ENCODE peak calls at places on chromosomes 13 and 19, in four cellular contexts. One of them, this sample, is unnamed.

GRCh38 chr19:5539431-5539833 is 28.3 kb downstream of the TINCR start:
- DNase-seq in K562: no peak
- DNase-seq in HepG2: no peak
- DNase-seq in IMR-90: no peak
- DNase-seq in this sample: no peak

GRCh38 chr19:48994035-48994386 is 324 bp downstream of the RUVBL2 start:
- DNase-seq in HepG2: no peak
- DNase-seq in IMR-90: no peak
- DNase-seq in K562: no peak
- DNase-seq in this sample: no peak

GRCh38 chr19:51697169-51697776 is 4.1 kb downstream of the SPACA6 start:
- DNase-seq in IMR-90: no peak
- DNase-seq in HepG2: no peak
- DNase-seq in K562: no peak
- DNase-seq in this sample: no peak

GRCh38 chr19:5588441-5588840 is 20.7 kb upstream of the TINCR start:
- DNase-seq in IMR-90: no peak
- DNase-seq in K562: no peak
- DNase-seq in HepG2: no peak
- DNase-seq in this sample: no peak

GRCh38 chr13:51357928-51358595 is 18.6 kb downstream of the SERPINE3 start:
- DNase-seq in HepG2: no peak
- DNase-seq in IMR-90: no peak
- DNase-seq in K562: no peak
- DNase-seq in this sample: no peak

GRCh38 chr13:25901460-25902376 is 150.1 kb downstream of the SHISA2 start:
- DNase-seq in HepG2: peak
- DNase-seq in K562: no peak
- DNase-seq in IMR-90: peak
- DNase-seq in this sample: peak

GRCh38 chr13:113027095-113027494 is 58.1 kb downstream of the MCF2L start:
- DNase-seq in HepG2: no peak
- DNase-seq in IMR-90: no peak
- DNase-seq in K562: no peak
- DNase-seq in this sample: no peak

GRCh38 chr19:47274891-47275865 is 493 bp downstream of the INAFM1 start:
- DNase-seq in K562: peak
- DNase-seq in IMR-90: no peak
- DNase-seq in HepG2: no peak
- DNase-seq in this sample: no peak

GRCh38 chr19:4084547-4084877 is 17.8 kb upstream of the ZBTB7A start:
- DNase-seq in HepG2: no peak
- DNase-seq in K562: no peak
- DNase-seq in IMR-90: no peak
- DNase-seq in this sample: no peak

GRCh38 chr13:52851153-52851962 is 2.9 kb upstream of the PCDH8 start:
- DNase-seq in IMR-90: no peak
- DNase-seq in HepG2: peak
- DNase-seq in K562: no peak
- DNase-seq in this sample: no peak

GRCh38 chr19:48815870-48816501 is 5.2 kb upstream of the BCAT2 start:
- DNase-seq in IMR-90: peak
- DNase-seq in HepG2: peak
- DNase-seq in K562: peak
- DNase-seq in this sample: peak

GRCh38 chr13:84873951-84874350 is 925.3 kb downstream of the SLITRK6 start:
- DNase-seq in IMR-90: no peak
- DNase-seq in K562: no peak
- DNase-seq in HepG2: no peak
- DNase-seq in this sample: no peak

GRCh38 chr19:5967994-5968430 is 9.9 kb downstream of the RANBP3 start:
- DNase-seq in IMR-90: peak
- DNase-seq in K562: peak
- DNase-seq in HepG2: peak
- DNase-seq in this sample: peak

GRCh38 chr19:4914736-4915501 is 5.6 kb downstream of the UHRF1 start:
- DNase-seq in IMR-90: peak
- DNase-seq in HepG2: no peak
- DNase-seq in K562: peak
- DNase-seq in this sample: peak

GRCh38 chr19:28171983-28172382 is 1041.0 kb downstream of the UQCRFS1 start:
- DNase-seq in HepG2: no peak
- DNase-seq in IMR-90: no peak
- DNase-seq in K562: no peak
- DNase-seq in this sample: no peak

GRCh38 chr19:31220540-31220939 is 128.7 kb downstream of the TSHZ3 start:
- DNase-seq in K562: peak
- DNase-seq in IMR-90: no peak
- DNase-seq in HepG2: no peak
- DNase-seq in this sample: peak

GRCh38 chr19:35306473-35307246 is 14.7 kb downstream of the MAG start:
- DNase-seq in HepG2: peak
- DNase-seq in K562: peak
- DNase-seq in IMR-90: no peak
- DNase-seq in this sample: peak
- TF ChIP-seq CTCF in HepG2: peak
- TF ChIP-seq CTCF in K562: peak
- TF ChIP-seq CTCF in IMR-90: no peak
- TF ChIP-seq CTCF in this sample: peak

DNA sequence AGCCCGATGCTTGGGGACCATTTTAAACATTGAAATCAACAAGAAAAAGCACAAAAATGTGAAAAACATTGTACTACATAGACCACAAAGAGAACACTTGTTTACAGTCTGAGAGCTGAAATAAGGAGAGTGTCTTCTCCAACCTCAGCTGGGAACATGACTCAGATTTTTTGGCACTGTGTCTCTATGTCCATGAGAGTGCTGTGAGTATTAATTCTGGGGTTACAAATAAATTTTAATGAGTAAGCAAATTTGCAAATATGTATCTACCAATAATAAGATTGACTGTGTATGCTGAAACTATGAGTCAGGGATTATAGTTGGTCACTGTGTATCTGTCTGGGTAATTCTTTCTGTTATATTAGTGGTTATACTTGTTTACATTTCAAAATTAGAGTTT is 174.0 kb downstream of the DCT start:
- DNase-seq in HepG2: no peak
- DNase-seq in K562: no peak
- DNase-seq in IMR-90: peak
- DNase-seq in this sample: no peak
- TF ChIP-seq MAZ in HepG2: no peak
- TF ChIP-seq MAZ in K562: no peak
- TF ChIP-seq MAZ in IMR-90: no peak
- TF ChIP-seq MAZ in this sample: no peak

GRCh38 chr19:33810821-33811220 is 14.2 kb downstream of the KCTD15 start:
- DNase-seq in IMR-90: no peak
- DNase-seq in K562: no peak
- DNase-seq in HepG2: no peak
- DNase-seq in this sample: no peak

GRCh38 chr19:33811246-33811645 is 14.6 kb downstream of the KCTD15 start:
- DNase-seq in IMR-90: no peak
- DNase-seq in K562: no peak
- DNase-seq in HepG2: no peak
- DNase-seq in this sample: no peak

GRCh38 chr19:33808399-33808798 is 11.7 kb downstream of the KCTD15 start:
- DNase-seq in IMR-90: no peak
- DNase-seq in HepG2: no peak
- DNase-seq in K562: no peak
- DNase-seq in this sample: no peak

GRCh38 chr19:33811736-33812387 is 15.2 kb downstream of the KCTD15 start:
- DNase-seq in HepG2: no peak
- DNase-seq in K562: no peak
- DNase-seq in IMR-90: peak
- DNase-seq in this sample: no peak

DNA sequence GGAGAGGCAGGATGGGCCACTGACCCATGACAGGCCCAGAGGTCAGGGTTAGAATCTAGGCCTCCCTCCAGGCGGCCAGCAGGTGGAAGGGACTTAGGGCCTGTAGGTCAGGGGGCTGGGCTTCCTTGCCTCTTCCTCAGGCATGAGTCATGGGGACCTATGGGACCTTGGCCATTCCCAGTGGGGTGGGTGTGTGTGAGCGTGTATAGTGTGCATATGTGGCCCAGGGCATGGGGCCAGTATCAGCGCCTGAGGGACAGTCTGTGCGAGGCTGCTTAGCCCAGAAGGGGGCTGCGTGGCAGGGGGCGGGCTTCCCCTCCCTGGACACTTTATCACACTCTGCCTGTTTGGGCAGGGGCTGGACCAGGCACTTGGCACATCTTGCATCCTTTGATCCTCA is 13.3 kb downstream of the KCTD15 start:
- DNase-seq in IMR-90: peak
- DNase-seq in HepG2: no peak
- DNase-seq in K562: peak
- DNase-seq in this sample: no peak
- TF ChIP-seq CTCF in IMR-90: no peak
- TF ChIP-seq CTCF in HepG2: no peak
- TF ChIP-seq CTCF in K562: no peak
- TF ChIP-seq CTCF in this sample: no peak

GRCh38 chr19:8020681-8021080 is 15.2 kb upstream of the ELAVL1 start:
- DNase-seq in IMR-90: no peak
- DNase-seq in K562: no peak
- DNase-seq in HepG2: no peak
- DNase-seq in this sample: no peak

GRCh38 chr19:8021374-8021773 is 15.9 kb upstream of the ELAVL1 start:
- DNase-seq in K562: peak
- DNase-seq in IMR-90: no peak
- DNase-seq in HepG2: no peak
- DNase-seq in this sample: no peak

GRCh38 chr19:8023371-8023770 is 17.9 kb upstream of the ELAVL1 start:
- DNase-seq in HepG2: no peak
- DNase-seq in IMR-90: no peak
- DNase-seq in K562: no peak
- DNase-seq in this sample: no peak

GRCh38 chr19:8022275-8022674 is 16.8 kb upstream of the ELAVL1 start:
- DNase-seq in HepG2: no peak
- DNase-seq in IMR-90: no peak
- DNase-seq in K562: peak
- DNase-seq in this sample: no peak

DNA sequence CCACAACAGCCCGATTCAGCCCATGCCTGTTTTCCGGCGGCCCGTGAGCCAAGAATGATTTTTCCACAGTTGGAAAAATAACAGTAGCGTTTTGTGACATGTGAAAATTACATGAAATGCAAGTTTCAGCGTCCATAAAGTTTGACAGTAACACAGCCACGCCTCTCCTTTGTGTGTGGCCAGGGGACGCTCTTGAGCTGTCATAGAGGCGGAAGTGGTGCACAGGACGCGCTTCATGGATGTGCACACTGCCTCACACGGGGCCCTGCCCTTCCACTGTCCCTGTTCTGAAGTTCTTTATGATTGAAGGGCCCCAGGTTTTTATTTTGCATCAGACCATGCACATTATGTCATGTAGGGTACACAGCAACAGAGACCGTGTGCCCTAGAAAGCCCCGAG is 12.4 kb upstream of the ELAVL1 start:
- DNase-seq in K562: peak
- DNase-seq in HepG2: peak
- DNase-seq in IMR-90: no peak
- DNase-seq in this sample: no peak
- TF ChIP-seq MAZ in K562: no peak
- TF ChIP-seq MAZ in HepG2: peak
- TF ChIP-seq MAZ in IMR-90: no peak
- TF ChIP-seq MAZ in this sample: no peak